ENCODE peak calls at places on chromosomes 7 and 10, in eight cellular contexts. One of them, this sample, is unnamed.

GRCh38 chr7:78164459-78164858 is 365.9 kb downstream of the PHTF2 start:
- DNase-seq in fibroblast of the aortic adventitia: peak
- DNase-seq in HepG2: no peak
- DNase-seq in heart right ventricle: no peak
- DNase-seq in K562: no peak
- DNase-seq in left ventricle myocardium inferior: no peak
- DNase-seq in left lung: no peak
- DNase-seq in BE2C: no peak
- DNase-seq in this sample: no peak

GRCh38 chr7:16354573-16354972 is 66.8 kb downstream of the CRPPA start:
- DNase-seq in BE2C: no peak
- DNase-seq in HepG2: no peak
- DNase-seq in left lung: no peak
- DNase-seq in K562: no peak
- DNase-seq in heart right ventricle: no peak
- DNase-seq in left ventricle myocardium inferior: no peak
- DNase-seq in fibroblast of the aortic adventitia: no peak
- DNase-seq in this sample: no peak

GRCh38 chr10:10499839-10500238 is 517.8 kb upstream of the CELF2 start:
- DNase-seq in left lung: no peak
- DNase-seq in fibroblast of the aortic adventitia: peak
- DNase-seq in K562: no peak
- DNase-seq in heart right ventricle: no peak
- DNase-seq in BE2C: no peak
- DNase-seq in HepG2: no peak
- DNase-seq in left ventricle myocardium inferior: no peak
- DNase-seq in this sample: no peak

GRCh38 chr10:76881477-76882220 is 756.0 kb downstream of the KCNMA1 start:
- DNase-seq in left ventricle myocardium inferior: no peak
- DNase-seq in HepG2: no peak
- DNase-seq in BE2C: no peak
- DNase-seq in K562: no peak
- DNase-seq in fibroblast of the aortic adventitia: peak
- DNase-seq in left lung: no peak
- DNase-seq in heart right ventricle: no peak
- DNase-seq in this sample: no peak

GRCh38 chr7:78073470-78074382 is 275.2 kb downstream of the PHTF2 start:
- DNase-seq in left ventricle myocardium inferior: no peak
- DNase-seq in left lung: no peak
- DNase-seq in fibroblast of the aortic adventitia: no peak
- DNase-seq in K562: no peak
- DNase-seq in heart right ventricle: no peak
- DNase-seq in BE2C: no peak
- DNase-seq in HepG2: no peak
- DNase-seq in this sample: no peak

GRCh38 chr10:24465124-24465874 is 256.4 kb downstream of the KIAA1217 start:
- DNase-seq in left ventricle myocardium inferior: no peak
- DNase-seq in BE2C: no peak
- DNase-seq in fibroblast of the aortic adventitia: peak
- DNase-seq in HepG2: no peak
- DNase-seq in left lung: no peak
- DNase-seq in heart right ventricle: no peak
- DNase-seq in K562: no peak
- DNase-seq in this sample: no peak

GRCh38 chr10:33524966-33525365 is 190.5 kb upstream of the NRP1 start:
- DNase-seq in K562: no peak
- DNase-seq in HepG2: no peak
- DNase-seq in left ventricle myocardium inferior: no peak
- DNase-seq in BE2C: no peak
- DNase-seq in fibroblast of the aortic adventitia: no peak
- DNase-seq in left lung: no peak
- DNase-seq in heart right ventricle: no peak
- DNase-seq in this sample: no peak

GRCh38 chr7:81816312-81816711 is 46.5 kb upstream of the HGF start:
- DNase-seq in fibroblast of the aortic adventitia: no peak
- DNase-seq in K562: no peak
- DNase-seq in left ventricle myocardium inferior: no peak
- DNase-seq in left lung: no peak
- DNase-seq in heart right ventricle: no peak
- DNase-seq in HepG2: no peak
- DNase-seq in BE2C: no peak
- DNase-seq in this sample: no peak

DNA sequence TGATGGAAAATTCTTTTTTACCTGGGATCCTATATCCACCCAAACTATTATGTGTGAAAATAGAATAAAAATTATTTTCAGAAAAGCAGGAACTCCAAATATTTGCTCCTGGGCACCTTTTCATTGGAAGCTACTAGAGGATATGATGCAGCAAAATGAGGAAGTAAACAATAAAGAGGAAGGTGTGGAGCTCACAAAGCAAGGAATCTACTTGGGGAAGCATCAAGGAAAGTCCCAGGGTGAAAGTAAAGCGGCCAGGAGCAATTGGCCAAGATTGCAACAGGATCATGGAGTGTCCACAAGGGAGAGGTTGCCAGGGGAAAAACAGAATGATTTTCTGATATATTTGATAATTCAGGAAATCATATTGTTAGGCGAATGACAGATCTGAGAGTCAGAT is 80.8 kb downstream of the CARD11 start:
- DNase-seq in heart right ventricle: no peak
- DNase-seq in BE2C: no peak
- DNase-seq in left lung: peak
- DNase-seq in fibroblast of the aortic adventitia: no peak
- DNase-seq in K562: no peak
- DNase-seq in left ventricle myocardium inferior: no peak
- DNase-seq in HepG2: no peak
- DNase-seq in this sample: no peak
- TF ChIP-seq CTCF in heart right ventricle: no peak
- TF ChIP-seq CTCF in BE2C: no peak
- TF ChIP-seq CTCF in left lung: no peak
- TF ChIP-seq CTCF in fibroblast of the aortic adventitia: no peak
- TF ChIP-seq CTCF in K562: no peak
- TF ChIP-seq CTCF in left ventricle myocardium inferior: no peak
- TF ChIP-seq CTCF in HepG2: no peak
- TF ChIP-seq CTCF in this sample: no peak

GRCh38 chr10:102096449-102096848 is 23.7 kb downstream of the LDB1 start:
- DNase-seq in left lung: no peak
- DNase-seq in K562: no peak
- DNase-seq in HepG2: no peak
- DNase-seq in left ventricle myocardium inferior: no peak
- DNase-seq in heart right ventricle: no peak
- DNase-seq in BE2C: no peak
- DNase-seq in fibroblast of the aortic adventitia: no peak
- DNase-seq in this sample: no peak
- TF ChIP-seq CTCF in left lung: no peak
- TF ChIP-seq CTCF in K562: no peak
- TF ChIP-seq CTCF in HepG2: no peak
- TF ChIP-seq CTCF in left ventricle myocardium inferior: no peak
- TF ChIP-seq CTCF in heart right ventricle: no peak
- TF ChIP-seq CTCF in BE2C: no peak
- TF ChIP-seq CTCF in fibroblast of the aortic adventitia: no peak
- TF ChIP-seq CTCF in this sample: no peak

GRCh38 chr7:150323682-150324365 is 479 bp upstream of the ACTR3C start:
- DNase-seq in fibroblast of the aortic adventitia: no peak
- DNase-seq in HepG2: no peak
- DNase-seq in heart right ventricle: no peak
- DNase-seq in K562: peak
- DNase-seq in left lung: no peak
- DNase-seq in BE2C: no peak
- DNase-seq in left ventricle myocardium inferior: no peak
- DNase-seq in this sample: no peak

GRCh38 chr7:150321788-150322113 is 1.4 kb upstream of the LRRC61 start:
- DNase-seq in HepG2: no peak
- DNase-seq in heart right ventricle: no peak
- DNase-seq in K562: no peak
- DNase-seq in left lung: no peak
- DNase-seq in BE2C: no peak
- DNase-seq in left ventricle myocardium inferior: no peak
- DNase-seq in fibroblast of the aortic adventitia: no peak
- DNase-seq in this sample: no peak

GRCh38 chr7:150324366-150324961 is 1.1 kb upstream of the ACTR3C start:
- DNase-seq in left ventricle myocardium inferior: no peak
- DNase-seq in left lung: no peak
- DNase-seq in fibroblast of the aortic adventitia: no peak
- DNase-seq in HepG2: peak
- DNase-seq in K562: peak
- DNase-seq in BE2C: no peak
- DNase-seq in heart right ventricle: no peak
- DNase-seq in this sample: no peak

GRCh38 chr7:150322114-150322832 is 882 bp upstream of the LRRC61 start:
- DNase-seq in K562: peak
- DNase-seq in heart right ventricle: no peak
- DNase-seq in fibroblast of the aortic adventitia: no peak
- DNase-seq in HepG2: peak
- DNase-seq in BE2C: no peak
- DNase-seq in left lung: no peak
- DNase-seq in left ventricle myocardium inferior: no peak
- DNase-seq in this sample: no peak

DNA sequence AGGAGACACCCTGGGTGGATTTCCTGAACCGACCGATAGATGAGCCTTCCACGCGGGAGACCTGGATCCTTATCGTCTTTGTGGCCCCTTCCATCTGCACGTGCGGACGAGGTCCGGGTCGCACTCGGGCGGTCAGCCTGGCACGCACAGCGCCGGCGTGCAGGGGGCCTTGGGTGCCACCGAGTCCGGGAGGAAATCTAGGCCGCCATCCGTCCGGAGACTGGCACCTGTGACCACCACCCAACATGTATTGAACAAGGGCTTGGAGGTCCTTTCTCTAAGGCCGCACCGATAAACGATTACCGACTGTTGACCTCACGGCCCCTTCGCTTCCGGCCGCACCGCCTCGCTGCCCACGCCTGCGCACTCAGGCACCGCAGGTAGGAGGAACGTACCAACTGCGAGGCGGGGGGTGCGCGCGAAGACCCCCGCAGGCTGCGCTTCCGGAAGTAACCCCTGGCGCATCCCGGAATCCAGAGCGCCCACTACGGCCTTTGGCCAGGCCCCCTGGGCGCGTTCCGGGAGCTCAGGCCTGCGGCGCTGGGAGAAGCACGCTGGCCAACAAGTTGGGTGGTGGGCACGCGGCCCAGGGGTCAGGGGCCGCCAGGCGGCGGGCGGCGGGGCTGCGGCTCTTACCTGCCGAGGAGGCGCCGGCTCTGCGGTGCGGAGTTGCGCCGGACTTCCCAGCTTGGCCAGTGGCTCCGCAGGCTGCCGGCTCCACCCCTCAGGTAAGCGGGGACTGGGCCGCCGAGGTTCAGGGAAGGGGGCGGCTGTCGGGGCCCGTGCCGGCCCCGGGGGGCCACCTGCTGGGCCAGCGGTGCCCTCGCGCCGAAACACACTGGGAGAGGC is at the start of the genes ACTR3C and LRRC61:
- DNase-seq in BE2C: peak
- DNase-seq in fibroblast of the aortic adventitia: no peak
- DNase-seq in heart right ventricle: peak
- DNase-seq in K562: peak
- DNase-seq in left lung: peak
- DNase-seq in left ventricle myocardium inferior: peak
- DNase-seq in HepG2: peak
- DNase-seq in this sample: peak
- TF ChIP-seq CTCF in BE2C: no peak
- TF ChIP-seq CTCF in fibroblast of the aortic adventitia: no peak
- TF ChIP-seq CTCF in heart right ventricle: no peak
- TF ChIP-seq CTCF in K562: peak
- TF ChIP-seq CTCF in left lung: peak
- TF ChIP-seq CTCF in left ventricle myocardium inferior: peak
- TF ChIP-seq CTCF in HepG2: peak
- TF ChIP-seq CTCF in this sample: no peak

GRCh38 chr10:73401636-73402035 is 12.2 kb downstream of the ANXA7 start:
- DNase-seq in fibroblast of the aortic adventitia: no peak
- DNase-seq in HepG2: no peak
- DNase-seq in left ventricle myocardium inferior: no peak
- DNase-seq in K562: no peak
- DNase-seq in BE2C: no peak
- DNase-seq in left lung: no peak
- DNase-seq in heart right ventricle: no peak
- DNase-seq in this sample: no peak

GRCh38 chr10:73399054-73399453 is 14.8 kb downstream of the ANXA7 start:
- DNase-seq in left lung: no peak
- DNase-seq in left ventricle myocardium inferior: no peak
- DNase-seq in fibroblast of the aortic adventitia: no peak
- DNase-seq in K562: no peak
- DNase-seq in HepG2: no peak
- DNase-seq in heart right ventricle: no peak
- DNase-seq in BE2C: no peak
- DNase-seq in this sample: no peak

DNA sequence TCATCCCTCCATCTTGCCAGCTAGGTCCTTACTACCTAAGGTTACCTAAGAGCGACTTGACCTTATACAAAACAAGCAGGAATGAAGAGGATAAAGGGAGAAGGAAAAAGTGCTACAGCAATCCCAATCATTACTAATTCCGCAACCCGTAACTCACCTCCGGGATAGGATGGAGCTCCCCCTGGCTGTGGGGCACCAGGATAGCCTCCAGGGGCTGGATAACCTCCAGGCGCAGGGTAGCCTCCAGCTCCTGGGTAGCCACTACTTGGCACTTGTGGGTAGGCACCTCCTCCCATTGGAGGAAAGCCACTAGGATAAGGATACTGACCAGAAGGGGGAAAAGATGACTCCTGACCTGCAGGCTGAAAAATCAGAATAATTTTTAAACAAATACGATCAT is 15.8 kb downstream of the ANXA7 start:
- DNase-seq in BE2C: no peak
- DNase-seq in fibroblast of the aortic adventitia: no peak
- DNase-seq in heart right ventricle: no peak
- DNase-seq in left lung: no peak
- DNase-seq in left ventricle myocardium inferior: no peak
- DNase-seq in HepG2: no peak
- DNase-seq in K562: peak
- DNase-seq in this sample: no peak
- TF ChIP-seq CTCF in BE2C: peak
- TF ChIP-seq CTCF in fibroblast of the aortic adventitia: no peak
- TF ChIP-seq CTCF in heart right ventricle: no peak
- TF ChIP-seq CTCF in left lung: no peak
- TF ChIP-seq CTCF in left ventricle myocardium inferior: no peak
- TF ChIP-seq CTCF in HepG2: peak
- TF ChIP-seq CTCF in K562: peak
- TF ChIP-seq CTCF in this sample: no peak

DNA sequence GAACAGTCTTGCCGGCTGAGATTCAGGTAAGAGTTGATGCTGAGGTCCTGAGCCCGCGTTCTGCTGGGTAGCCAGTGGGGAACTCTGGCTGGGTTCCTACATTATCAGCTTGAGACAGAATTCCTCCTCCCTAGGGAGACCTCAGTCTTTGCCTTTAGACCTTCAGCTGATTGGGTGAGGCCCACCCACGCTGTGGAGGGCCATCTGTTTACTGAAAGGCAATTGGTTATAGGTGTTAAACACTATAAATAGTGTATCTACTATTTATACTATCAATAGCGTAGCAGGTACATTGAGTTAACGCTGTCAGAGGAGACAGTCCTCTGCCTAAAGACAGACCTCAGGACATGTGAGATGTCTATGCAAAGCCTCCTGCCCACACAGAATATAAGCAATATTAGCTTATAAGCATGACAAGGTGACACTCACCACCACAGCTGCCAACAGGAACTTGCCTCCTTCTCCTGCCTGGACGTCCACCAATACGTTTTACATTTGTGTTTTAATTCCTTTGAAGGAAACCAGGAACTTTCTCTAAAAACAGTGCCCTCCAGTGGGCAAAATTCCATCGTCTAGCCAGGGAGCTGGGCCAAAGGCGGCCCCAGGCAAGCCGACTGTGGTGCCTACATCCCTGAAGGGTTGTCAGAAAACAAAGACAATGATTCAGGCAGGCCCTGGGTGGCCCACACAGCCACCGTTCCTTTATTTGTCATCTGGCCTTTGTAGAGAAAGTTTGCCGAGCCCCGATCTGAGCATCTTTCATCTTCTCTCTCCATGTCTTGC is 58.8 kb downstream of the INSIG1 start:
- DNase-seq in left lung: peak
- DNase-seq in BE2C: no peak
- DNase-seq in HepG2: peak
- DNase-seq in heart right ventricle: no peak
- DNase-seq in K562: peak
- DNase-seq in fibroblast of the aortic adventitia: no peak
- DNase-seq in left ventricle myocardium inferior: no peak
- DNase-seq in this sample: no peak
- TF ChIP-seq CTCF in left lung: peak
- TF ChIP-seq CTCF in BE2C: peak
- TF ChIP-seq CTCF in HepG2: peak
- TF ChIP-seq CTCF in heart right ventricle: no peak
- TF ChIP-seq CTCF in K562: peak
- TF ChIP-seq CTCF in fibroblast of the aortic adventitia: no peak
- TF ChIP-seq CTCF in left ventricle myocardium inferior: no peak
- TF ChIP-seq CTCF in this sample: no peak